ENCODE peak calls at places on chromosomes 12 and 14, in seven cellular contexts. S is cardiac muscle cell; H is OCI-LY7; G is heart left ventricle; R is CD8-positive, alpha-beta T cell; M is AG09309; U is breast epithelium. I is an unnamed sample.

GRCh38 chr12:20040844-20041243 is 327.5 kb upstream of the PDE3A start:
- DNase-seq in M (no peak), S (peak), G (peak), H (no peak), R (no peak), U (no peak), I (no peak)

GRCh38 chr12:69339999-69340398 is 8.2 kb upstream of the LYZ start:
- DNase-seq in U (no peak), H (no peak), G (no peak), R (no peak), S (no peak), M (no peak), I (no peak)

GRCh38 chr14:100686858-100687257 is 39.8 kb upstream of the DLK1 start:
- DNase-seq in H (no peak), M (no peak), R (no peak), U (no peak), G (no peak), S (no peak), I (no peak)

GRCh38 chr14:23121401-23121800 is 2.3 kb upstream of the CEBPE start:
- DNase-seq in U (no peak), M (peak), H (peak), S (no peak), R (no peak), G (no peak), I (peak)

GRCh38 chr12:69000069-69000468 is 67.1 kb upstream of the CPM start:
- DNase-seq in R (no peak), U (no peak), M (no peak), H (no peak), S (no peak), G (no peak), I (no peak)

GRCh38 chr12:38919191-38919590 is 13.8 kb upstream of the CPNE8 start:
- DNase-seq in H (no peak), U (no peak), S (no peak), R (no peak), G (no peak), M (no peak), I (no peak)

GRCh38 chr14:63777024-63777423 is 49.2 kb upstream of the SGPP1 start:
- DNase-seq in R (no peak), M (peak), S (no peak), U (no peak), G (no peak), H (no peak), I (no peak)

GRCh38 chr14:51445001-51445390 is 204.9 kb downstream of the TMX1 start:
- DNase-seq in S (no peak), U (no peak), H (no peak), G (no peak), R (no peak), M (no peak), I (no peak)

GRCh38 chr12:72271401-72271740 is 799 bp upstream of the TRHDE start:
- DNase-seq in U (no peak), M (no peak), H (no peak), G (no peak), S (peak), R (no peak), I (peak)

GRCh38 chr12:109542014-109542413 is 31.3 kb downstream of the MMAB start:
- DNase-seq in U (no peak), G (no peak), R (no peak), H (no peak), S (no peak), M (no peak), I (no peak)

GRCh38 chr14:92832137-92832700 is 38.1 kb downstream of the GOLGA5 start:
- DNase-seq in R (no peak), S (no peak), U (no peak), G (no peak), M (no peak), H (no peak), I (no peak)

GRCh38 chr12:128385736-128386135 is 118.8 kb downstream of the TMEM132C start:
- DNase-seq in R (no peak), S (no peak), G (no peak), U (no peak), M (no peak), H (no peak), I (no peak)

GRCh38 chr14:69328765-69329164 is 68.8 kb downstream of the GALNT16 start:
- DNase-seq in U (no peak), G (no peak), H (no peak), S (no peak), M (no peak), R (no peak), I (no peak)

GRCh38 chr14:99347561-99347960 is 75.6 kb upstream of the BCL11B start:
- DNase-seq in U (no peak), H (no peak), M (no peak), G (no peak), S (no peak), R (no peak), I (no peak)

GRCh38 chr14:54420478-54421116 is 20.6 kb downstream of the CNIH1 start:
- DNase-seq in G (no peak), M (no peak), S (peak), U (no peak), R (no peak), H (peak), I (peak)

GRCh38 chr14:100472094-100472455 is 115.1 kb downstream of the BEGAIN start:
- DNase-seq in U (no peak), G (no peak), H (peak), R (no peak), M (no peak), S (no peak), I (no peak)

GRCh38 chr12:42482086-42482819 is 107.3 kb downstream of the PRICKLE1 start:
- DNase-seq in S (peak), U (peak), M (no peak), H (no peak), R (no peak), G (peak), I (no peak)

GRCh38 chr12:97757431-97758091 is 295.0 kb downstream of the RMST start:
- DNase-seq in R (no peak), M (no peak), H (no peak), S (no peak), U (no peak), G (no peak), I (no peak)

GRCh38 chr12:25051583-25052190 is 102.8 kb upstream of the BCAT1 start:
- DNase-seq in M (no peak), G (no peak), U (no peak), S (no peak), R (peak), H (peak), I (no peak)

GRCh38 chr12:30047499-30048262 is 263.9 kb upstream of the TMTC1 start:
- DNase-seq in U (no peak), S (peak), H (no peak), G (no peak), R (no peak), M (no peak), I (no peak)

GRCh38 chr12:64671682-64672081 is 61.4 kb downstream of the RASSF3 start:
- DNase-seq in R (no peak), U (no peak), H (no peak), S (no peak), G (no peak), M (no peak), I (no peak)

DNA sequence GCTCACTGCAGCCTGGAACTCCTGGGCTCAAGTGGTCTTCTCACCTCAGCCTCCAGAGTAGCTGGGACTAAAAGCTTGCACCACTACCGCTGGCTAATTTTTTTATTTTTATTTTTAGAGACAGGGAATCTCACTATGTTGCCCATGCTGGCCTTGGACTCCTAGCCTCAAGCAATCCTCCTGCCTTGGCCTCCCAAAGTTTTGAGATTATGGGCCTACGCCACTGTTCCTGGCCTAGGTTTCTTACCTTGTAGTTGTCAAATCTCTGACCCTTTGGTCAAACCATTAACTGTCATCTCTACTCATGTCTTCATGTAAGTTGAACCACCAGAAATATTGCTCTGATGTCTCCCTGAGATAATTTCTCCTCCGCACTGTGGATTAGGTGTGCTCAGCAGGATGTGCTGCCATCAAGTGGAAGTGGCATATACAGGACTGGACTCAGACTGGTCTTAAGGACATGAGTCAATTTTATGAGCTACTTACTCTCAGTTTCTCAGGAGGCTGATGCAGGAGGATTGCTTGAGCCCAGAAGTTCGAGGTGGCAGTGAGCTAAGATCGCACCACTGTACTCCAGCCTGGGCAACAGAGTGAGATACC is 28.5 kb downstream of the ACTR6 start:
- DNase-seq in H (peak), M (no peak), R (no peak), G (no peak), S (no peak), U (no peak), I (no peak)
- TF ChIP-seq CTCF in H (peak), M (no peak), R (no peak), G (no peak), S (no peak), U (no peak), I (no peak)

GRCh38 chr14:26839481-26839880 is 241.6 kb upstream of the NOVA1 start:
- DNase-seq in S (no peak), H (no peak), M (no peak), R (no peak), U (no peak), G (no peak), I (no peak)

GRCh38 chr14:26833777-26834176 is 235.9 kb upstream of the NOVA1 start:
- DNase-seq in U (no peak), S (no peak), G (no peak), M (no peak), R (no peak), H (no peak), I (no peak)

GRCh38 chr14:26841361-26841760 is 243.5 kb upstream of the NOVA1 start:
- DNase-seq in S (no peak), M (no peak), U (no peak), R (no peak), H (no peak), G (no peak), I (no peak)

DNA sequence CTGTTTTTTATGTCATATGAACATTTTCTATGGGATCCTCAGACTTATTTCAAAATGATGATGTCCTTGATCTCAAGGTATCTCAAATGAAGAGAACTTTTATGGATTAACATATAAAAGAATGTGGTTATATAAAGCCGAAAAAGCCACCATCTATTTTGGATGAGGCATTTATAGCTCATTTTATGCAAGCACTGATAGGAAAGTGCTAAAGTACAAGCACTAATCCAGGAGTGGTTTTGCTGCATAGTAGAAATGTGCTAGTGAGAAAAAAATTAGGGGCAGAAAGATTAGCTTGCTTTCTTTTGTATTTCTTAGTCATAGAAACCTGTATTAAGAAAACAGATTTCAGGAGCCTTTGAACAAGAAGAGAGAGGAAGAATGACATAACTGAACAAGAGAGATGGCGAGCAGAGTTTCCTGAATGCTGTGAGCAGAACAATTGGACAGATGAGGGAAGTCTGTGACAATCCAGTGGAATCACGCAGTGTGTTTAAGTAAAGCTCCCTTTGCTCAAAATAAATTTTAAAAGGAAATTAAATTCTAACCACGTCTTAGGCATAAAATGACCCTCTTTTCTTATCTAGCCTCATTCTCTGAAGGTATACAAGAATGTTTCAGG is 238.2 kb upstream of the NOVA1 start:
- DNase-seq in M (no peak), R (no peak), U (no peak), H (no peak), G (no peak), S (no peak), I (no peak)
- TF ChIP-seq CTCF in M (no peak), R (no peak), U (no peak), H (no peak), G (no peak), S (no peak), I (no peak)

GRCh38 chr14:36524874-36525745 is 5.1 kb upstream of the NKX2-1 start:
- DNase-seq in M (no peak), G (no peak), H (no peak), S (peak), U (no peak), R (no peak), I (peak)

GRCh38 chr14:36522347-36522971 is 2.4 kb upstream of the NKX2-1 start:
- DNase-seq in R (no peak), S (no peak), M (no peak), G (no peak), H (no peak), U (no peak), I (peak)

GRCh38 chr14:36525746-36526099 is 5.7 kb upstream of the NKX2-1 start:
- DNase-seq in R (no peak), M (no peak), G (no peak), S (no peak), H (no peak), U (no peak), I (no peak)

GRCh38 chr14:36522972-36523685 is 3.1 kb upstream of the NKX2-1 start:
- DNase-seq in R (no peak), M (no peak), U (no peak), G (no peak), S (no peak), H (no peak), I (peak)

GRCh38 chr14:36524220-36524837 is 4.3 kb upstream of the NKX2-1 start:
- DNase-seq in U (no peak), R (no peak), G (no peak), M (no peak), H (no peak), S (no peak), I (peak)
- TF ChIP-seq CTCF in U (no peak), R (no peak), G (no peak), M (no peak), H (no peak), S (no peak), I (peak)

DNA sequence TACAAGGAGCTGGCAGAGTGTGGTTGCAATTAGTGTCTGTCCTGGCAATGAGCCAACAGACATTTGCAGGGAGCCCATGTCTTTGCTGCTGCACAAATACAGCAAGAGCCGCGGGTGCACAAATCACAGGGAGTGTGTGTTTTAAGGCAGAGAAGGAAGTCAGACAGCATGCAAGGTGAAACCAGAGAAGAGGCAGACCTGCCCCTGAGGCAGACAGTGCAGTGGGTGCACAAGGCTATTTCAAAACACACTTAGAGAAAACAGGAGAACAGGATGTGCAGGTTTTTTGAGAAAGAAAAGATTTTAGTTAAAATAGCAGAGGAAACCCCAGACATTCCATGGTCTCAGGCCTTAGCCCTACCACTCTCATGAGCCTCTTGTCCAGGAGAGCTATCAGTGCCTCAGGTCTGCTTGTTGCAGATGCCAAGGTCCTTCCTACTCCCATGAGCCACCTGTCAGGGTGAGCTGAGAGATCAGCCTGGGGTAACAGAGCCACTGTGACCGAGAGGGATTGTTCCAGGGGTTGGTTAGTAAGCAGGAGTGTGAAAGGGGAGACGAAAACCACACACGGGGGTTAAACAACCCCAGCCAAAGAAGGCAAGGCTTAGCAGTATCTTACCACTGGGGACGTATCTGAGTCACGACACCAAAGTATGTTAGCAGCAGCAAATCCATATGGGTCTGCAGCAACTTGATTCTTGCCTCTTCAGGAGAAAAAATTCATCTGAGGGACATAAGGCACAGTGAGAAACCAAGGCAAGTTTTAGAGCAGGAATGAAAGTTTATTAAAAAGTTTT is 78.1 kb downstream of the C14orf132 start:
- DNase-seq in M (no peak), H (no peak), G (no peak), S (no peak), U (peak), R (no peak), I (no peak)
- TF ChIP-seq CTCF in M (peak), H (no peak), G (no peak), S (peak), U (no peak), R (no peak), I (no peak)

DNA sequence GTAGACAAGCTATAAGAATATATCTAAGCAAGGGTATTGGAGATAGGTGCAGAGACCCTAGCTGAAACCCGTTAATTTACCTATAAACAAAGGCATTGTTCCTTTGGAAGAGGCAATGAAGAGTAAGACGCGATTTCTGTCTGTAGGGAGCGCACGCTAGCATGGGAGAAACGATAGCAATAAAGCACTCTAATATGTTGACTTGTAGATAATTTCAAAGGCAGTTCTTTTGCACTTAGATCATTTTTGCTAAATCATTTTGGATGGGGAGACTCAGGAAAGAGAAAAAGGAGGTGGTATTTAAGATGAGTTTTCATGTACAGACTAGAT is 648 bp downstream of the CCDC77 start:
- DNase-seq in S (peak), G (no peak), M (no peak), H (peak), R (no peak), U (no peak), I (peak)
- TF ChIP-seq CTCF in S (peak), G (no peak), M (peak), H (peak), R (no peak), U (no peak), I (peak)

DNA sequence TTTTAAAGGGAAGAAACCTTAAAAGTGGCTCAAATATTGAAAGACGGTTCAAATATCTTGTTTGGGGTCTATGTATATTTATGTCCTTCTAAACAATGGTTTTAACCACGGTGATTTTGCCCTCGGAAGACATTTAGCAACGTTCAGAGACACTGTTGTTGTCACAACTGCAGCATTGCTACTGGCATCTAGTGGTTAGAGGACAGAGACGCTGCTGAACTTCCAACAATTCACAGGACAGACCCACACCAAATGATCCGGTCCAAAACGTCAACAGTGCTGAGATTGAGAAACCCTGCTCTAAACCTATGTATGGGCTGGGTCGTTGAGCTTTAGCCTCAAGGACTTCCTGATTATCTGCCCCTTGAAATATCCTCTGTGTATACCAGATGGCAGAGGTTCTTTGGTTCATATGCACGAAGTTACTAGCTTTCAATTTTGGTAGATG is 1.7 kb downstream of the ANGEL1 start:
- DNase-seq in G (no peak), H (peak), R (no peak), M (no peak), S (peak), U (no peak), I (no peak)
- TF ChIP-seq CTCF in G (peak), H (peak), R (no peak), M (peak), S (peak), U (no peak), I (no peak)

I was measured in nephron progenitor cell.